ENCODE peak calls at places on chromosomes 16 and 17, in four cellular contexts. A is stimulated activated CD8-positive, alpha-beta memory T cell treated with anti-CD3 and anti-CD28 coated beads, Interleukin-7, amount 100 ng/mL, for 1 hour; P is activated CD8-positive, alpha-beta memory T cell treated with anti-CD3 and anti-CD28 coated beads for 1 hour; C is activated CD4-positive, alpha-beta T cell treated with anti-CD3 and anti-CD28 coated beads, Interleukin-2, amount 50 U/mL, for 1 hour. Q is an unnamed sample.

GRCh38 chr16:48123104-48123788 is 32.5 kb downstream of the ABCC12 start:
- DNase-seq in C (no peak), P (no peak), A (no peak), Q (no peak)

GRCh38 chr16:2150418-2151187 is 2.2 kb downstream of the RAB26 start:
- DNase-seq in A (no peak), P (no peak), C (no peak), Q (no peak)

GRCh38 chr16:2963611-2964415 is at the start of gene KREMEN2:
- DNase-seq in P (no peak), C (no peak), A (no peak), Q (no peak)

GRCh38 chr16:66437391-66437945 is 10.4 kb downstream of the BEAN1 start:
- DNase-seq in C (no peak), P (no peak), A (no peak), Q (no peak)

GRCh38 chr17:39450051-39450450 is 1.0 kb downstream of the MED1 start:
- DNase-seq in A (no peak), P (no peak), C (no peak), Q (no peak)

GRCh38 chr16:70721202-70721963 is 35.5 kb upstream of the MTSS2 start:
- DNase-seq in C (no peak), A (no peak), P (no peak), Q (no peak)

GRCh38 chr17:1173456-1174370 is 6.1 kb downstream of the ABR start:
- DNase-seq in A (no peak), P (no peak), C (no peak), Q (no peak)

GRCh38 chr17:80743181-80743771 is 198.6 kb downstream of the RPTOR start:
- DNase-seq in P (no peak), A (no peak), C (peak), Q (no peak)

GRCh38 chr16:71467810-71468209 is 5.8 kb upstream of the ZNF23 start:
- DNase-seq in C (peak), P (no peak), A (no peak), Q (no peak)

GRCh38 chr16:4505356-4506153 is 29.4 kb downstream of the HMOX2 start:
- DNase-seq in C (peak), P (peak), A (peak), Q (no peak)

GRCh38 chr16:66228791-66229190 is 137.7 kb upstream of the CDH5 start:
- DNase-seq in C (no peak), P (no peak), A (no peak), Q (no peak)

GRCh38 chr17:81552244-81553017 is at the start of gene FAAP100:
- DNase-seq in P (peak), A (peak), C (peak), Q (no peak)

GRCh38 chr16:48011888-48012658 is 143.7 kb downstream of the ABCC12 start:
- DNase-seq in C (no peak), P (no peak), A (no peak), Q (no peak)

GRCh38 chr16:83245061-83245460 is 562.7 kb upstream of the HSBP1 start:
- DNase-seq in A (no peak), C (no peak), P (no peak), Q (no peak)

GRCh38 chr17:75720656-75721462 is at the start of gene ITGB4:
- DNase-seq in C (peak), A (peak), P (peak), Q (no peak)